ENCODE peak calls at places on chromosomes 7 and 10, in five cellular contexts. One of them, this sample, is unnamed.

GRCh38 chr7:36208997-36209813 is 56.2 kb downstream of the EEPD1 start:
- DNase-seq in stimulated activated CD4-positive, alpha-beta T cell treated with anti-CD3 and anti-CD28 coated beads, TNF-alpha, amount 100 ng/mL, for 4 hours: no peak
- DNase-seq in Daoy: no peak
- DNase-seq in heart right ventricle: no peak
- DNase-seq in NCI-H2081: peak
- DNase-seq in this sample: no peak

GRCh38 chr7:668139-668871 is 58.2 kb upstream of the DNAAF5 start:
- DNase-seq in NCI-H2081: no peak
- DNase-seq in stimulated activated CD4-positive, alpha-beta T cell treated with anti-CD3 and anti-CD28 coated beads, TNF-alpha, amount 100 ng/mL, for 4 hours: no peak
- DNase-seq in Daoy: no peak
- DNase-seq in heart right ventricle: peak
- DNase-seq in this sample: no peak

GRCh38 chr10:7891634-7892033 is 73.3 kb downstream of the TAF3 start:
- DNase-seq in heart right ventricle: no peak
- DNase-seq in NCI-H2081: no peak
- DNase-seq in Daoy: no peak
- DNase-seq in stimulated activated CD4-positive, alpha-beta T cell treated with anti-CD3 and anti-CD28 coated beads, TNF-alpha, amount 100 ng/mL, for 4 hours: no peak
- DNase-seq in this sample: no peak

GRCh38 chr10:3395487-3395886 is 222.9 kb upstream of the PITRM1 start:
- DNase-seq in stimulated activated CD4-positive, alpha-beta T cell treated with anti-CD3 and anti-CD28 coated beads, TNF-alpha, amount 100 ng/mL, for 4 hours: no peak
- DNase-seq in Daoy: no peak
- DNase-seq in NCI-H2081: peak
- DNase-seq in heart right ventricle: no peak
- DNase-seq in this sample: no peak

GRCh38 chr10:23439920-23440875 is 1.3 kb downstream of the OTUD1 start:
- DNase-seq in heart right ventricle: peak
- DNase-seq in NCI-H2081: no peak
- DNase-seq in Daoy: peak
- DNase-seq in stimulated activated CD4-positive, alpha-beta T cell treated with anti-CD3 and anti-CD28 coated beads, TNF-alpha, amount 100 ng/mL, for 4 hours: peak
- DNase-seq in this sample: peak

GRCh38 chr10:83961620-83962019 is 177.7 kb upstream of the GHITM start:
- DNase-seq in NCI-H2081: no peak
- DNase-seq in Daoy: no peak
- DNase-seq in stimulated activated CD4-positive, alpha-beta T cell treated with anti-CD3 and anti-CD28 coated beads, TNF-alpha, amount 100 ng/mL, for 4 hours: no peak
- DNase-seq in heart right ventricle: no peak
- DNase-seq in this sample: no peak

GRCh38 chr7:36066021-36066664 is 86.9 kb upstream of the EEPD1 start:
- DNase-seq in stimulated activated CD4-positive, alpha-beta T cell treated with anti-CD3 and anti-CD28 coated beads, TNF-alpha, amount 100 ng/mL, for 4 hours: no peak
- DNase-seq in heart right ventricle: no peak
- DNase-seq in Daoy: no peak
- DNase-seq in NCI-H2081: no peak
- DNase-seq in this sample: no peak

GRCh38 chr10:33950216-33950615 is 615.7 kb upstream of the NRP1 start:
- DNase-seq in heart right ventricle: no peak
- DNase-seq in stimulated activated CD4-positive, alpha-beta T cell treated with anti-CD3 and anti-CD28 coated beads, TNF-alpha, amount 100 ng/mL, for 4 hours: no peak
- DNase-seq in NCI-H2081: no peak
- DNase-seq in Daoy: no peak
- DNase-seq in this sample: no peak

GRCh38 chr7:78139335-78139734 is 340.8 kb downstream of the PHTF2 start:
- DNase-seq in NCI-H2081: no peak
- DNase-seq in stimulated activated CD4-positive, alpha-beta T cell treated with anti-CD3 and anti-CD28 coated beads, TNF-alpha, amount 100 ng/mL, for 4 hours: no peak
- DNase-seq in heart right ventricle: no peak
- DNase-seq in Daoy: no peak
- DNase-seq in this sample: no peak

GRCh38 chr7:142784096-142784495 is 13.3 kb downstream of the PRSS2 start:
- DNase-seq in Daoy: no peak
- DNase-seq in NCI-H2081: no peak
- DNase-seq in stimulated activated CD4-positive, alpha-beta T cell treated with anti-CD3 and anti-CD28 coated beads, TNF-alpha, amount 100 ng/mL, for 4 hours: no peak
- DNase-seq in heart right ventricle: no peak
- DNase-seq in this sample: no peak

GRCh38 chr10:72340911-72341310 is 13.8 kb downstream of the DNAJB12 start:
- DNase-seq in NCI-H2081: no peak
- DNase-seq in heart right ventricle: no peak
- DNase-seq in Daoy: no peak
- DNase-seq in stimulated activated CD4-positive, alpha-beta T cell treated with anti-CD3 and anti-CD28 coated beads, TNF-alpha, amount 100 ng/mL, for 4 hours: no peak
- DNase-seq in this sample: no peak

GRCh38 chr10:13062813-13063212 is 37.1 kb upstream of the OPTN start:
- DNase-seq in heart right ventricle: no peak
- DNase-seq in stimulated activated CD4-positive, alpha-beta T cell treated with anti-CD3 and anti-CD28 coated beads, TNF-alpha, amount 100 ng/mL, for 4 hours: no peak
- DNase-seq in NCI-H2081: no peak
- DNase-seq in Daoy: no peak
- DNase-seq in this sample: no peak

GRCh38 chr10:66627156-66627555 is 298.7 kb upstream of the LRRTM3 start:
- DNase-seq in NCI-H2081: peak
- DNase-seq in stimulated activated CD4-positive, alpha-beta T cell treated with anti-CD3 and anti-CD28 coated beads, TNF-alpha, amount 100 ng/mL, for 4 hours: no peak
- DNase-seq in heart right ventricle: no peak
- DNase-seq in Daoy: no peak
- DNase-seq in this sample: no peak

GRCh38 chr7:117871778-117872538 is 1.3 kb downstream of the CTTNBP2 start:
- DNase-seq in heart right ventricle: no peak
- DNase-seq in NCI-H2081: no peak
- DNase-seq in stimulated activated CD4-positive, alpha-beta T cell treated with anti-CD3 and anti-CD28 coated beads, TNF-alpha, amount 100 ng/mL, for 4 hours: no peak
- DNase-seq in Daoy: peak
- DNase-seq in this sample: no peak

GRCh38 chr10:46022978-46023702 is 7.3 kb downstream of the NCOA4 start:
- DNase-seq in NCI-H2081: peak
- DNase-seq in Daoy: peak
- DNase-seq in stimulated activated CD4-positive, alpha-beta T cell treated with anti-CD3 and anti-CD28 coated beads, TNF-alpha, amount 100 ng/mL, for 4 hours: peak
- DNase-seq in heart right ventricle: peak
- DNase-seq in this sample: peak

GRCh38 chr7:27188666-27189559 is 3.9 kb upstream of the HOXA11 start:
- DNase-seq in heart right ventricle: no peak
- DNase-seq in stimulated activated CD4-positive, alpha-beta T cell treated with anti-CD3 and anti-CD28 coated beads, TNF-alpha, amount 100 ng/mL, for 4 hours: no peak
- DNase-seq in NCI-H2081: no peak
- DNase-seq in Daoy: no peak
- DNase-seq in this sample: peak

GRCh38 chr7:103712991-103713778 is 267.2 kb upstream of the SLC26A5 start:
- DNase-seq in NCI-H2081: no peak
- DNase-seq in stimulated activated CD4-positive, alpha-beta T cell treated with anti-CD3 and anti-CD28 coated beads, TNF-alpha, amount 100 ng/mL, for 4 hours: no peak
- DNase-seq in heart right ventricle: no peak
- DNase-seq in Daoy: no peak
- DNase-seq in this sample: no peak

GRCh38 chr7:82275342-82275741 is 168.2 kb downstream of the CACNA2D1 start:
- DNase-seq in stimulated activated CD4-positive, alpha-beta T cell treated with anti-CD3 and anti-CD28 coated beads, TNF-alpha, amount 100 ng/mL, for 4 hours: no peak
- DNase-seq in Daoy: no peak
- DNase-seq in NCI-H2081: peak
- DNase-seq in heart right ventricle: no peak
- DNase-seq in this sample: no peak

GRCh38 chr7:75987026-75987804 is 7.2 kb downstream of the TMEM120A start:
- DNase-seq in NCI-H2081: no peak
- DNase-seq in Daoy: no peak
- DNase-seq in stimulated activated CD4-positive, alpha-beta T cell treated with anti-CD3 and anti-CD28 coated beads, TNF-alpha, amount 100 ng/mL, for 4 hours: no peak
- DNase-seq in heart right ventricle: no peak
- DNase-seq in this sample: no peak

GRCh38 chr7:20562461-20562860 is 53.0 kb upstream of the ABCB5 start:
- DNase-seq in heart right ventricle: no peak
- DNase-seq in stimulated activated CD4-positive, alpha-beta T cell treated with anti-CD3 and anti-CD28 coated beads, TNF-alpha, amount 100 ng/mL, for 4 hours: no peak
- DNase-seq in NCI-H2081: no peak
- DNase-seq in Daoy: no peak
- DNase-seq in this sample: no peak

GRCh38 chr10:37754538-37755323 is 102.7 kb downstream of the ZNF248 start:
- DNase-seq in Daoy: no peak
- DNase-seq in stimulated activated CD4-positive, alpha-beta T cell treated with anti-CD3 and anti-CD28 coated beads, TNF-alpha, amount 100 ng/mL, for 4 hours: no peak
- DNase-seq in NCI-H2081: no peak
- DNase-seq in heart right ventricle: peak
- DNase-seq in this sample: no peak